ENCODE peak calls at places on chromosomes 5 and 9, in nine cellular contexts. R is AG10803; C is activated T-cell treated with anti-CD3 and anti-CD28 coated beads, Interleukin-2, amount 50 U/mL, for 72 hours; I is DMS79 treated with DMSO at 0.1 percent for 48 hours; Z is NAMALWA; X is NCI-H82; G is activated CD8-positive, alpha-beta memory T cell treated with anti-CD3 and anti-CD28 coated beads for 4 hours; Y is glomerular endothelial cell; W is heart right ventricle. A is an unnamed sample.

GRCh38 chr5:17114233-17114632 is 103.2 kb upstream of the BASP1 start:
- DNase-seq in R (no peak), C (no peak), I (no peak), Z (no peak), X (no peak), G (no peak), Y (no peak), W (no peak), A (no peak)

GRCh38 chr5:108484035-108484434 is 102.1 kb upstream of the FBXL17 start:
- DNase-seq in R (no peak), C (no peak), I (no peak), Z (no peak), X (no peak), G (no peak), Y (no peak), W (no peak), A (no peak)

GRCh38 chr9:124149992-124150391 is 107.8 kb upstream of the NEK6 start:
- DNase-seq in R (no peak), C (no peak), I (no peak), Z (no peak), X (no peak), G (no peak), Y (no peak), W (no peak), A (no peak)

GRCh38 chr5:138932171-138932810 is 57.2 kb upstream of the LRRTM2 start:
- DNase-seq in R (no peak), C (no peak), I (no peak), Z (peak), X (no peak), G (no peak), Y (no peak), W (no peak), A (no peak)

GRCh38 chr5:139650031-139650688 is 2.0 kb downstream of the CXXC5 start:
- DNase-seq in R (no peak), C (peak), I (no peak), Z (peak), X (peak), G (no peak), Y (no peak), W (peak), A (no peak)

GRCh38 chr5:162196351-162196750 is 128.8 kb downstream of the GABRG2 start:
- DNase-seq in R (no peak), C (no peak), I (no peak), Z (no peak), X (no peak), G (no peak), Y (no peak), W (no peak), A (no peak)

GRCh38 chr5:137146402-137146889 is 352.7 kb downstream of the SPOCK1 start:
- DNase-seq in R (peak), C (no peak), I (peak), Z (no peak), X (no peak), G (no peak), Y (peak), W (no peak), A (peak)

GRCh38 chr9:89940625-89941024 is 335.8 kb downstream of the GADD45G start:
- DNase-seq in R (peak), C (no peak), I (no peak), Z (no peak), X (no peak), G (no peak), Y (no peak), W (no peak), A (no peak)

GRCh38 chr9:108272350-108272899 is 583.4 kb downstream of the ACTL7B start:
- DNase-seq in R (peak), C (no peak), I (no peak), Z (peak), X (peak), G (no peak), Y (no peak), W (peak), A (no peak)

GRCh38 chr9:1018121-1018520 is 32.0 kb upstream of the DMRT2 start:
- DNase-seq in R (peak), C (peak), I (no peak), Z (peak), X (peak), G (no peak), Y (no peak), W (no peak), A (no peak)

A was measured in non-pigmented ciliary epithelial cell.